ENCODE peak calls at places on chromosomes 13 and 19, in four cellular contexts. Y is mucosa of descending colon, Z is WTC11, K is heart right ventricle. P is an unnamed sample.

GRCh38 chr19:38033658-38034150 is 126.7 kb downstream of the SIPA1L3 start:
- DNase-seq in Y (peak), Z (peak), K (no peak), P (no peak)

GRCh38 chr19:18743281-18743825 is 47.8 kb downstream of the COMP start:
- DNase-seq in Y (peak), Z (no peak), K (peak), P (no peak)

GRCh38 chr13:109743706-109744453 is 42.5 kb downstream of the IRS2 start:
- DNase-seq in Y (peak), Z (no peak), K (no peak), P (no peak)

GRCh38 chr13:25153736-25154135 is 18.4 kb downstream of the AMER2 start:
- DNase-seq in Y (no peak), Z (no peak), K (no peak), P (no peak)

GRCh38 chr19:40750035-40750284 is 317 bp downstream of the ACTMAP start:
- DNase-seq in Y (no peak), Z (no peak), K (no peak), P (no peak)

GRCh38 chr13:36601186-36601585 is 72.6 kb upstream of the SERTM1 start:
- DNase-seq in Y (no peak), Z (no peak), K (no peak), P (no peak)

GRCh38 chr13:76292031-76292430 is 594.2 kb downstream of the KCTD12 start:
- DNase-seq in Y (no peak), Z (no peak), K (no peak), P (no peak)

GRCh38 chr13:74930402-74931165 is 551.4 kb downstream of the TBC1D4 start:
- DNase-seq in Y (no peak), Z (no peak), K (no peak), P (no peak)

GRCh38 chr19:16261584-16262370 is 62.8 kb upstream of the KLF2 start:
- DNase-seq in Y (no peak), Z (no peak), K (no peak), P (no peak)

GRCh38 chr19:29887498-29887897 is 54.5 kb upstream of the URI1 start:
- DNase-seq in Y (no peak), Z (no peak), K (no peak), P (no peak)

GRCh38 chr19:13790354-13790753 is 4.9 kb upstream of the ZSWIM4 start:
- DNase-seq in Y (no peak), Z (no peak), K (no peak), P (no peak)

GRCh38 chr13:24659239-24659638 is 21.0 kb upstream of the ATP12A start:
- DNase-seq in Y (no peak), Z (no peak), K (no peak), P (no peak)

GRCh38 chr13:92963029-92963428 is 263.6 kb upstream of the GPC6 start:
- DNase-seq in Y (no peak), Z (no peak), K (no peak), P (no peak)

GRCh38 chr19:16627194-16627927 is 643 bp downstream of the MED26 start:
- DNase-seq in Y (peak), Z (no peak), K (peak), P (no peak)

GRCh38 chr19:55340784-55341147 is 1.1 kb downstream of the KMT5C start:
- DNase-seq in Y (peak), Z (peak), K (no peak), P (no peak)

GRCh38 chr19:10419646-10420443 is 493 bp upstream of the PDE4A start:
- DNase-seq in Y (no peak), Z (peak), K (no peak), P (no peak)

GRCh38 chr19:55304279-55304978 is 20.6 kb downstream of the BRSK1 start:
- DNase-seq in Y (peak), Z (peak), K (no peak), P (no peak)

GRCh38 chr19:18785179-18786124 is 5.7 kb downstream of the COMP start:
- DNase-seq in Y (peak), Z (peak), K (peak), P (peak)

GRCh38 chr19:19406878-19407639 is 1.6 kb downstream of the GATAD2A start:
- DNase-seq in Y (peak), Z (no peak), K (no peak), P (no peak)

GRCh38 chr13:25920931-25921330 is 130.9 kb downstream of the SHISA2 start:
- DNase-seq in Y (no peak), Z (no peak), K (no peak), P (no peak)

GRCh38 chr13:41502021-41502420 is 44.7 kb downstream of the RGCC start:
- DNase-seq in Y (no peak), Z (no peak), K (no peak), P (no peak)

GRCh38 chr13:41502676-41503075 is 45.3 kb downstream of the RGCC start:
- DNase-seq in Y (peak), Z (no peak), K (no peak), P (no peak)

GRCh38 chr13:41503386-41503785 is 46.0 kb downstream of the RGCC start:
- DNase-seq in Y (no peak), Z (no peak), K (no peak), P (no peak)

GRCh38 chr13:41506312-41506711 is 49.0 kb downstream of the RGCC start:
- DNase-seq in Y (no peak), Z (no peak), K (no peak), P (no peak)

GRCh38 chr13:41505209-41505835 is 48.0 kb downstream of the RGCC start:
- DNase-seq in Y (no peak), Z (no peak), K (no peak), P (no peak)
- TF ChIP-seq CTCF in Y (no peak), Z (no peak), K (no peak), P (no peak)

GRCh38 chr13:106520205-106521004 is 15.1 kb downstream of the EFNB2 start:
- DNase-seq in Y (no peak), Z (no peak), K (no peak), P (no peak)
- TF ChIP-seq CTCF in Y (no peak), Z (no peak), K (peak), P (no peak)

DNA sequence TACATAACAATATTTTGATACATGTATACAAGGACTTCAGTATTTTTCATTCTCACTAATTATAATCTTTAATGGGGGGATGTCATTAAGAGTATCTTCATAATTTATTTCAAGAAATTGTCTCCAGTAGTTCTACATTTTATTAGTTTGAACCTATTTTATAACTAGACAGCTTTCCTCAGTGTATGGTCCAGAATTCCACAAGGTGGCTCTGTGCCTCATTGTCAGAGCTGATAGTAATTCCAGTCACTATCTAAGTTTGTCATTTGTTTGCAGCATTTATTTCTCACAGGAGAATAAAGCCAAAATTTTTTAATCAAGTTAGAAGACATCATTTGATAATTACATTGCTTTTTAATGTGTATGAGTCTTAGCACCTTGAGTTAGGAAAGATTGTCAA is 1633.0 kb upstream of the PCDH20 start:
- DNase-seq in Y (no peak), Z (no peak), K (no peak), P (no peak)
- TF ChIP-seq CTCF in Y (no peak), Z (no peak), K (no peak), P (no peak)

GRCh38 chr19:46580247-46580646 is 20.9 kb upstream of the CALM3 start:
- DNase-seq in Y (no peak), Z (no peak), K (no peak), P (no peak)

GRCh38 chr19:46573679-46574522 is 27.2 kb upstream of the CALM3 start:
- DNase-seq in Y (no peak), Z (no peak), K (no peak), P (no peak)

GRCh38 chr19:46574533-46574932 is 26.6 kb upstream of the CALM3 start:
- DNase-seq in Y (no peak), Z (no peak), K (no peak), P (no peak)

GRCh38 chr19:46578450-46578849 is 22.7 kb upstream of the CALM3 start:
- DNase-seq in Y (no peak), Z (no peak), K (no peak), P (no peak)

DNA sequence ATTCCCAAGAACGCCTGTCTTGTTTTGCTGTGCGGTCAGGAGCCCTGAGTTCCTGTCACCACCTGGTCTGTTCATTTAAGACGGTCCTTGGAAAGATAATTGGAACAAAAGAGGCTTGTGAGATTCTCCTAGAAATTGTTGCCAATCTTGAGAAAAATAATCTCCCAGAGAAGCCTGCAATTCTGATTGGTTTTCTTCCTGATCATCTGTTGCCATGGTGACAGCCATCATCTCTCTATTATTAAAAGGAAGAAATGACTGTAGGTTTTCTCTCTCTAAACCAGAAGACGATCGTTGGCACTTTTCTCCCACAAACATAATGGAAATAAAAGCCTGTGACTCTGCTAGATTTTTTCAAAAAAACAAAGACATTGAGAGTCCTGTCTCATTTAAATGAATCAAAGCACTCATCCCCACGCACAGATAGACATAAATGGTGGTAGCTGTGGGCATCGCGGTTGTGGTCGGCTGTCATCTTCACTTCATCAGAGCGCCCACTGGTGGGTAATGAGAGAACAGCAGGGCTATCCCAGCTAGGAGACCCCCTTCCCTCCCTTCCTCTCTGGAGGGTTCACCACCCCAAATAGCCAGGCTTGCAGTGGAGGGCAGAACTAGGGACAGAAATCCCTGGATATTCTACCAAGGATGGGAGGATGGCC is 21.7 kb upstream of the CALM3 start:
- DNase-seq in Y (no peak), Z (no peak), K (no peak), P (no peak)
- TF ChIP-seq CTCF in Y (no peak), Z (no peak), K (no peak), P (no peak)

GRCh38 chr19:1469936-1470863 is 8.8 kb downstream of the C19orf25 start:
- DNase-seq in Y (peak), Z (peak), K (peak), P (no peak)

GRCh38 chr19:1467512-1468273 is 11.3 kb downstream of the C19orf25 start:
- DNase-seq in Y (no peak), Z (peak), K (no peak), P (no peak)

GRCh38 chr19:1469200-1469935 is 9.6 kb downstream of the C19orf25 start:
- DNase-seq in Y (no peak), Z (peak), K (no peak), P (no peak)

GRCh38 chr19:1467228-1467511 is 11.8 kb downstream of the C19orf25 start:
- DNase-seq in Y (no peak), Z (no peak), K (no peak), P (no peak)

GRCh38 chr19:1468274-1469199 is 10.5 kb downstream of the C19orf25 start:
- DNase-seq in Y (peak), Z (peak), K (no peak), P (no peak)
- TF ChIP-seq CTCF in Y (no peak), Z (no peak), K (no peak), P (no peak)

GRCh38 chr19:49881186-49881585 is 3.7 kb downstream of the TBC1D17 start:
- DNase-seq in Y (no peak), Z (no peak), K (no peak), P (no peak)
- TF ChIP-seq CTCF in Y (no peak), Z (no peak), K (no peak), P (no peak)

DNA sequence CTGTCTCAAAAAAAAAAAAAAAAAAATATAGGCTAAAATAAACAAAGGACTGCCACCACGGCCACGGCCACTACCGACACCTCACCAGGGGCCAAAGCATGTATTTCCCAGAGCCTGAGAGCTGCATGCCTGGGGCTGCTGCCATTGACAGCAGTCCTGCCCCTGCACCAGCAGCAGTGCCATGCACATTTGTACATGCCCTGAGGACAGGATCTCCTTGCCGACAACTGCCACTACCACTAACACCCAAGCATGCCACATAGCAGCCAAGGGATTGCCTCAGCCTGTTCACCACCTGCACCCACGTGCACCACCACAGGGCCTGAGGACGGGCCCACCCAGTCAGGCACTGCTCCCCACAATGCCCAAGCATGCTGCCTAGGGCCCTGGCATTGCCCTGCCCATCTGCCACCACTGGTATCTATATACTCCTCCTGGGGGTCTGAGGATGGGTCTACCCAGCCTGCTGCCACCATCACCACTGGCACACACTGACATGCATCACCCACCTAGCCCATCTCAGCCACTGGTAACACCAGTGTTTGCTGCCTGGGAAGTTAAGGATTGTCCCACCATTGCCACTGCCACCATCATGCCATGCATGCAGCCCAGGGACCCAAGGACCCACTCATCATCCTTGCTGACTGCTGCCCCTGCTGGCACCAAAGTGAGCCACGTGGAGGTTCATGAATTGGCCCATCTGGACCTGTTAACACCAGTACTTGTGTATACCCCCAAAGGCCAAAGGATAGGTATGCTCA is 10.6 kb upstream of the NUP62 start:
- DNase-seq in Y (no peak), Z (no peak), K (no peak), P (no peak)
- TF ChIP-seq CTCF in Y (no peak), Z (no peak), K (no peak), P (no peak)

GRCh38 chr19:7326105-7326877 is 22.4 kb upstream of the ARHGEF18 start:
- DNase-seq in Y (peak), Z (peak), K (no peak), P (no peak)
- TF ChIP-seq CTCF in Y (no peak), Z (peak), K (no peak), P (no peak)

DNA sequence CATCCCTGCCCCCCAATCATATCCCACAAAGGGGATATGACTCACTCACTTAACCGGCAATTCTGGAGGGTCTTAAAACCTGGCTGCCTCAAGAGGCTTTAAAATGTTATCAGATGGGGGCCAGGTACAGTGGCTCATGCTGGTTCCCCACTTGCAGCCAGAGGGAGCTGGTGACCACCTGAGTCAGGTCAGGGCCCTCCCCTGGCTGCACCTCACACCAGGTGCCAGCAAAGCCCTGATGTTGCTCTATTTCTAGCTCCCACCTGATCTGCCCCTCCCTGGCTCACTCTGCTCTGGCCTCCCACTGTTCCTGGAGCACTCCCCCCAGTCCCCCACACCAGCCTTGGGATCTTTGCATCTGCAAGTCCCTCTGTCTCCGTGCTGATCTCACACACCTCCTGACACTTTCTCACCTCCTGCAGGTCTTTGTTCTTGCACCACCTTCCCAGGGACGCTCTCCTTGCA is 14.2 kb downstream of the HPN start:
- DNase-seq in Y (no peak), Z (peak), K (no peak), P (no peak)
- TF ChIP-seq CTCF in Y (no peak), Z (peak), K (no peak), P (no peak)

P was measured in omental fat pad.